ENCODE peak calls at places on chromosomes 5 and 9, in five cellular contexts. A, N, P, R and D are unnamed samples.

GRCh38 chr9:114216081-114216480 is 60.7 kb downstream of the COL27A1 start:
- DNase-seq in A (no peak), N (no peak), R (peak), P (peak), D (no peak)

GRCh38 chr9:132163876-132164603 is 2.2 kb downstream of the NTNG2 start:
- DNase-seq in N (no peak), P (no peak), R (no peak), A (no peak), D (no peak)

GRCh38 chr9:113621309-113621791 is 157.8 kb downstream of the RGS3 start:
- DNase-seq in N (peak), P (no peak), A (no peak), R (peak), D (no peak)

GRCh38 chr5:10649518-10650410 is 85.9 kb downstream of the ANKRD33B start:
- DNase-seq in P (no peak), A (no peak), R (no peak), N (peak), D (no peak)

GRCh38 chr9:137832830-137833590 is 44.6 kb upstream of the CACNA1B start:
- DNase-seq in A (no peak), R (no peak), N (no peak), P (peak), D (no peak)

GRCh38 chr9:6413365-6414263 is 615 bp downstream of the UHRF2 start:
- DNase-seq in N (no peak), P (peak), R (peak), A (peak), D (no peak)

GRCh38 chr5:11191673-11192072 is 430.6 kb upstream of the DAP start:
- DNase-seq in A (no peak), N (no peak), R (no peak), P (no peak), D (no peak)

GRCh38 chr5:81835813-81836458 is 85.0 kb upstream of the SSBP2 start:
- DNase-seq in N (no peak), R (peak), A (no peak), P (no peak), D (no peak)

GRCh38 chr5:175800656-175801081 is 70.7 kb upstream of the CPLX2 start:
- DNase-seq in N (peak), P (no peak), R (peak), A (no peak), D (no peak)

GRCh38 chr5:52801329-52801728 is 13.6 kb downstream of the ITGA1 start:
- DNase-seq in R (no peak), P (no peak), N (no peak), A (peak), D (no peak)

GRCh38 chr5:172503925-172504730 is 49.8 kb upstream of the SH3PXD2B start:
- DNase-seq in A (no peak), N (no peak), R (no peak), P (no peak), D (no peak)

GRCh38 chr5:175520873-175521272 is 42.5 kb downstream of the SFXN1 start:
- DNase-seq in N (no peak), P (no peak), R (no peak), A (no peak), D (no peak)

GRCh38 chr5:66209794-66210193 is 65.7 kb downstream of the SREK1 start:
- DNase-seq in N (no peak), A (no peak), R (no peak), P (no peak), D (no peak)

GRCh38 chr5:23169660-23170416 is 316.7 kb upstream of the CDH12 start:
- DNase-seq in N (no peak), P (no peak), R (no peak), A (no peak), D (no peak)

GRCh38 chr5:180113660-180114303 is 42.2 kb upstream of the RNF130 start:
- DNase-seq in A (no peak), R (no peak), N (no peak), P (no peak), D (no peak)

GRCh38 chr9:135216666-135217431 is 129.4 kb downstream of the OLFM1 start:
- DNase-seq in R (no peak), P (peak), N (no peak), A (no peak), D (no peak)

GRCh38 chr5:102152906-102153787 is 142.9 kb downstream of the SLCO4C1 start:
- DNase-seq in A (peak), N (peak), P (no peak), R (no peak), D (no peak)

GRCh38 chr5:170633235-170634041 is 129.6 kb downstream of the KCNIP1 start:
- DNase-seq in A (peak), N (peak), R (peak), P (no peak), D (no peak)
- TF ChIP-seq CTCF in A (no peak), N (no peak), R (no peak), P (no peak), D (no peak)

DNA sequence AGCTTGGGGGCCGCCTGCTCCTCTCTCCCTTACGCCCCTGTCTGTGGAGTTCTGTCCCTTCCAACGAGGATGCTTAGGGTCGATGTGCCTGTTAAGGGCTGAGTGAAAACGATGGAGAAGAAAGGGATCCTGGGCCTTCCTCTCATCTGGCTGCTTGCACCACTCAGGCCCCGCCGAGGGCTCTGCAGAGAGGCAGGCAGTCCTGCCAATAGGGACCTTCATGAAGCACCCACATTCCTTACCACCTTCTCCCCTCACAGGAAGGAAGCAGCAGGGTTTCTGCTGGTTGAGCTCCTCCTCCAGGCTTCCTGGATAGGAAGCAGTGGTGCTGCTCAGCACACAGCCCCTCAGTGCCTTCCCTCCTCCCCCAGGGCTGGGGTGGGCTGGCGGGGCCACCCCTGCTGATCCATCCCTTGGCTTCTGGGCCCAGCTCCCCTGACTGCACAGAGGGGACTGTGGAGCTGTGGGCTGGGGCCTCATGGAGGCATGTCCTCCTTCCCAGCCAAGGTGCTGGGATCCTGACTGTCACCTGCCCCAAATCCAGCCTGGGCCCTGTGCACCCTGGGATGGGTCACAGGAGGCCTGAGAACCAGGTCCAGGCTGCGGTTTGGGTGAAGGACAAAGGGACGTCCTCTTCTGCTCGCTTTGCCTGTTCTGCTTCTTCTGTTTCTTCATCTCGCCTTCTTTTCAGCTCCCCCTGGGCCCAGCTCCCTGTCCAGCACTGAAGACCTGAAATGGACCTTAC is 50.5 kb downstream of the AHRR start:
- DNase-seq in A (peak), N (no peak), P (peak), R (peak), D (no peak)
- H3K4me3 ChIP-seq in A (no peak), N (no peak), P (no peak), R (no peak), D (no peak)

DNA sequence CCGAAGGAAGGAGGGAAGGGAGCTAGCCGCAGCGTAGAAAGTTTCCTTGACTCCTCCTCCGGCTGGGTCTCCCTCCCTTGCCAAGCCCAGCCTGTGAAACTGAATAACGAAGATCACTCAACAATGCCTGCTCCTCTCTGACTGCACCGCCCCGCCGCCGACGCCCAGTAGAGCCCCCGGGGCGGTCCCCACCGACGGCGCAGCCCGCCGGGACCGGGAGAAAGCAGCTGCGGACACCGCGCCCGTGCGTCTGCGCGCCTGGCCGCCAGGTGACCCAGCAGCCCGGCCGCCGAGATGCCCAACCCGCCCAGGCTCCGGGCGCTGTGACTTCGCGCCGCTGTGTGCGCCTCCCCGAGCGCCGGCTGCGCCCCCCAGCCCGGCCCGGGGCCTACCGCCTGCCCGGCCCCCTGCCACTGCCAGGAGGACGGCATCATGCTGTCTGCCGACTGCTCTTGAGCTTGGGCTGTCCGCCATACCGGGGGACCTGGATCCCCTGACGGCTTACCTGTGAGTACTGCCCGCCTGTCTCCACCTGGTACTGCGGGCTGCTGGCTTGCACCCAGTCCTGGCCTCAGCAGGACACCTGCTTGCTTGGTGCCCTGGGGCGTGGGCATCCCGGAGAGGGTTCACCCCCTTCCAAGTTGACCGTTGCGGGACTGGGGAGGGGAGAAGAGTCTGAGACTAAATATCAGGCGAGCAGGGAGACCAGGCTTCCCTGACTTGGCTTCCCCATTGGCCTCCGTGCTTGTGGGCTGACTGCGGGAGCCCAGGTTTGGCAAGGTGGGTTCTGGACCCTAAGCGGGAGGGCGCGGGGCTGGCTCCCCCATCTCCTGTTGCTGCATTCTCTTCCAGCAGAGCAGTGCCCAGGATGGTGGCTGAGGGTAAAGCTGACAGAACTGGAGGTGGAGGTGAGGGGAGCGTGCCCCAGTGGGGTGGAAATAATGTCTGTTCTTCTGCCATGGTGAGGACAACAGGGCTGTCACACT is 26.2 kb upstream of the SPTLC1 start:
- DNase-seq in A (no peak), P (no peak), R (peak), N (no peak), D (no peak)
- TF ChIP-seq CTCF in A (no peak), P (no peak), R (no peak), N (no peak), D (no peak)

GRCh38 chr9:78786794-78787193 is 489.9 kb downstream of the PSAT1 start:
- DNase-seq in R (peak), P (no peak), A (no peak), N (peak), D (no peak)
- H3K4me3 ChIP-seq in R (no peak), P (no peak), A (no peak), N (no peak), D (no peak)

GRCh38 chr5:136064510-136064909 is 35.7 kb downstream of the TGFBI start:
- DNase-seq in P (no peak), N (no peak), A (no peak), R (no peak), D (no peak)
- TF ChIP-seq CTCF in P (no peak), N (peak), A (no peak), R (peak), D (no peak)

GRCh38 chr5:54528633-54529032 is 11.1 kb downstream of the SNX18 start:
- DNase-seq in P (no peak), A (no peak), R (no peak), N (no peak), D (no peak)

GRCh38 chr5:54524704-54525103 is 7.1 kb downstream of the SNX18 start:
- DNase-seq in A (no peak), P (peak), N (peak), R (no peak), D (no peak)

GRCh38 chr5:54525692-54526091 is 8.1 kb downstream of the SNX18 start:
- DNase-seq in R (no peak), N (no peak), A (no peak), P (no peak), D (no peak)

GRCh38 chr5:54525226-54525625 is 7.7 kb downstream of the SNX18 start:
- DNase-seq in P (no peak), N (no peak), R (no peak), A (no peak), D (no peak)

GRCh38 chr5:54526604-54527359 is 9.2 kb downstream of the SNX18 start:
- DNase-seq in R (no peak), P (no peak), A (no peak), N (no peak), D (no peak)
- H3K4me3 ChIP-seq in R (no peak), P (no peak), A (no peak), N (no peak), D (no peak)

GRCh38 chr9:38031594-38031993 is 37.4 kb downstream of the SHB start:
- DNase-seq in R (no peak), P (peak), A (no peak), N (no peak), D (no peak)

GRCh38 chr9:38029923-38030638 is 38.9 kb downstream of the SHB start:
- DNase-seq in P (no peak), N (no peak), R (no peak), A (no peak), D (no peak)

GRCh38 chr9:38032266-38032830 is 36.7 kb downstream of the SHB start:
- DNase-seq in R (no peak), P (peak), A (no peak), N (no peak), D (no peak)

GRCh38 chr9:38027714-38028113 is 41.3 kb downstream of the SHB start:
- DNase-seq in R (no peak), N (no peak), P (no peak), A (no peak), D (no peak)

DNA sequence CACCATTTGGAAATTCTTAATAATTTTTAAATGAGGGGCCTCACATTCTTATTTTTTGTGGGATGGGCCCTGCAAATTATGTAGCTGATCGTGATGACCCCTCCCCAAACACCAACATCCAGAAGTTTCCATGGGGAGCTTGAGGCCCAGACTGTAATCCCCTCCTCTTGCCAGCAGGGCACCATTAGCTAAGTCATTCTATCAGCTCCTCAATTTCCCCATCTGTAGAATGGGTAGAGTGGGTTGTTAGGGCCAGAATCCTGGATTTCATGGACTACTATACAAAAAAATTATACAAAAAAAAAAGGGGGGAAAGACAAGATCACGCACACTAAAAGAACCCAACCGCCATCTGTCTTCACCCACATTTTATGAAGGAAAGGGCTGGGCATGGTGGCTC is 38.4 kb downstream of the SHB start:
- DNase-seq in P (no peak), R (no peak), N (no peak), A (no peak), D (no peak)
- TF ChIP-seq CTCF in P (no peak), R (peak), N (peak), A (no peak), D (peak)